ENCODE peak calls at places on chromosomes 3 and 15, in seven cellular contexts. B, L, H, Y, N, K and D are unnamed samples.

GRCh38 chr15:78715930-78716329 is 74.9 kb upstream of the CHRNB4 start:
- DNase-seq in L (peak; percentile 84), H (no peak), N (no peak), Y (no peak), K (no peak), B (peak; percentile 58), D (peak; percentile 96)

GRCh38 chr3:122921791-122922651 is 105.5 kb downstream of the SEMA5B start:
- DNase-seq in H (peak; percentile 51), Y (no peak), B (no peak), N (no peak), K (no peak), L (no peak), D (peak; percentile 6)

GRCh38 chr15:71352125-71352524 is 236.9 kb downstream of the THSD4 start:
- DNase-seq in B (no peak), N (no peak), L (no peak), K (no peak), Y (no peak), H (no peak), D (no peak)

GRCh38 chr3:25424238-25425013 is 3.6 kb upstream of the RARB start:
- DNase-seq in L (peak; percentile 56), N (no peak), K (no peak), Y (no peak), H (no peak), B (peak; percentile 55), D (no peak)

GRCh38 chr15:89543389-89543788 is 31.9 kb upstream of the TICRR start:
- DNase-seq in H (no peak), Y (no peak), B (no peak), K (no peak), L (no peak), N (no peak), D (no peak)

GRCh38 chr3:28574036-28574435 is 225.4 kb upstream of the AZI2 start:
- DNase-seq in L (no peak), N (no peak), B (no peak), K (no peak), Y (no peak), H (no peak), D (no peak)

GRCh38 chr3:29026301-29026700 is 254.6 kb upstream of the RBMS3 start:
- DNase-seq in L (no peak), H (no peak), B (no peak), K (no peak), N (no peak), Y (no peak), D (no peak)

GRCh38 chr3:65795166-65795565 is 243.6 kb downstream of the MAGI1 start:
- DNase-seq in N (no peak), L (no peak), Y (no peak), H (no peak), B (no peak), K (no peak), D (no peak)

GRCh38 chr3:82386656-82387055 is 625.2 kb upstream of the GBE1 start:
- DNase-seq in K (no peak), L (no peak), N (no peak), Y (no peak), B (no peak), H (no peak), D (no peak)

GRCh38 chr3:71102111-71103039 is 481.2 kb downstream of the FOXP1 start:
- DNase-seq in Y (no peak), N (peak; percentile 84), H (no peak), K (no peak), L (peak; percentile 94), B (peak; percentile 95), D (peak; percentile 23)

GRCh38 chr15:27272446-27272845 is 301.5 kb downstream of the GABRG3 start:
- DNase-seq in K (no peak), Y (no peak), H (no peak), N (no peak), B (no peak), L (peak; percentile 17), D (peak; percentile 2)

GRCh38 chr3:87898971-87899370 is 159.8 kb downstream of the CGGBP1 start:
- DNase-seq in H (no peak), K (no peak), B (no peak), N (no peak), Y (no peak), L (no peak), D (no peak)

GRCh38 chr3:166100710-166101109 is 263.5 kb upstream of the BCHE start:
- DNase-seq in N (no peak), L (peak; percentile 5), B (no peak), Y (no peak), K (no peak), H (no peak), D (no peak)

GRCh38 chr15:77895742-77896141 is 181.8 kb downstream of the TBC1D2B start:
- DNase-seq in H (peak; percentile 37), Y (no peak), B (no peak), K (no peak), N (no peak), L (no peak), D (no peak)

GRCh38 chr15:75694241-75695182 is 18.1 kb downstream of the CSPG4 start:
- DNase-seq in H (peak; percentile 83), N (peak; percentile 98), B (peak; percentile 98), Y (peak; percentile 57), K (no peak), L (peak; percentile 99), D (peak; percentile 85)

GRCh38 chr15:36658321-36658720 is 78.9 kb downstream of the CDIN1 start:
- DNase-seq in B (no peak), L (peak; percentile 16), H (no peak), K (no peak), Y (no peak), N (no peak), D (no peak)

GRCh38 chr15:44427756-44428724 is 611 bp downstream of the CTDSPL2 start:
- DNase-seq in B (peak; percentile 10), H (no peak), K (no peak), N (no peak), Y (peak; percentile 63), L (peak; percentile 71), D (peak; percentile 80)

GRCh38 chr15:81194723-81195122 is 2.0 kb upstream of the IL16 start:
- DNase-seq in L (no peak), K (no peak), H (no peak), B (no peak), Y (no peak), N (no peak), D (no peak)

GRCh38 chr3:126147932-126148683 is 32.3 kb downstream of the ALDH1L1 start:
- DNase-seq in L (no peak), Y (no peak), K (no peak), B (no peak), H (peak; percentile 39), N (no peak), D (no peak)

GRCh38 chr3:37779289-37780152 is 82.2 kb upstream of the CTDSPL start:
- DNase-seq in K (no peak), B (peak; percentile 88), Y (peak; percentile 69), H (no peak), L (peak; percentile 77), N (peak; percentile 63), D (peak; percentile 80)

GRCh38 chr3:49357466-49358216 is 512 bp downstream of the GPX1 start:
- DNase-seq in B (peak; percentile 88), H (peak; percentile 76), K (peak; percentile 30), L (peak; percentile 91), N (peak; percentile 79), Y (no peak), D (peak; percentile 88)

GRCh38 chr3:172516318-172517214 is 6.7 kb downstream of the TNFSF10 start:
- DNase-seq in N (no peak), K (no peak), L (peak; percentile 95), H (peak; percentile 66), B (peak; percentile 87), Y (no peak), D (peak; percentile 97)

GRCh38 chr3:113329757-113330156 is 111.5 kb downstream of the CFAP44 start:
- DNase-seq in K (no peak), H (no peak), N (no peak), B (peak; percentile 28), Y (no peak), L (peak; percentile 20), D (no peak)

GRCh38 chr3:57079221-57079831 is 18.9 kb downstream of the SPATA12 start:
- DNase-seq in N (no peak), Y (peak; percentile 58), K (no peak), H (peak; percentile 67), B (no peak), L (peak; percentile 34), D (peak; percentile 61)

GRCh38 chr15:70715840-70716510 is 47.4 kb downstream of the UACA start:
- DNase-seq in L (peak; percentile 75), N (no peak), K (no peak), B (no peak), Y (no peak), H (no peak), D (peak; percentile 71)

GRCh38 chr3:169578381-169578780 is 85.1 kb downstream of the MECOM start:
- DNase-seq in H (no peak), Y (no peak), B (no peak), L (no peak), K (no peak), N (no peak), D (no peak)

GRCh38 chr15:100131321-100132224 is 210.2 kb downstream of the ADAMTS17 start:
- DNase-seq in B (peak; percentile 25), K (no peak), Y (no peak), L (peak; percentile 71), H (peak; percentile 79), N (no peak), D (peak; percentile 63)

GRCh38 chr3:74349035-74349434 is 265.4 kb downstream of the CNTN3 start:
- DNase-seq in Y (no peak), N (no peak), L (no peak), B (no peak), H (no peak), K (no peak), D (no peak)

GRCh38 chr3:81531846-81532245 is 229.6 kb downstream of the GBE1 start:
- DNase-seq in K (no peak), L (no peak), Y (no peak), N (no peak), H (no peak), B (no peak), D (no peak)

GRCh38 chr15:80474751-80475295 is 70.6 kb downstream of the ARNT2 start:
- DNase-seq in K (no peak), B (no peak), H (no peak), L (peak; percentile 95), Y (no peak), N (no peak), D (no peak)